ENCODE peak calls at places on chromosomes 1 and 21, in nine cellular contexts. M, K, Y, U, L, V, P, C and Q are unnamed samples.

GRCh38 chr1:247407180-247407616 is 8.8 kb upstream of the NLRP3 start:
- DNase-seq in M (peak; percentile 70), Y (no peak), P (no peak), V (no peak), C (no peak), L (peak; percentile 37), K (no peak), U (peak; percentile 84), Q (no peak)

GRCh38 chr1:157154940-157155514 is 16.8 kb upstream of the ETV3 start:
- DNase-seq in L (peak; percentile 86), K (peak; percentile 52), Y (peak; percentile 60), V (no peak), U (peak; percentile 61), M (no peak), P (no peak), C (peak; percentile 41), Q (no peak)

GRCh38 chr1:205985330-205986005 is 17.7 kb downstream of the RAB7B start:
- DNase-seq in Y (no peak), M (no peak), V (no peak), U (no peak), C (no peak), P (no peak), L (no peak), K (no peak), Q (no peak)

GRCh38 chr1:218633238-218633948 is 288.3 kb downstream of the TGFB2 start:
- DNase-seq in L (no peak), K (no peak), P (no peak), C (no peak), M (no peak), U (no peak), V (no peak), Y (no peak), Q (no peak)

GRCh38 chr1:178048426-178048825 is 45.5 kb upstream of the RASAL2 start:
- DNase-seq in C (no peak), U (no peak), M (no peak), L (no peak), V (no peak), P (no peak), Y (no peak), K (peak; percentile 16), Q (no peak)

GRCh38 chr1:232722626-232723025 is 82.6 kb upstream of the MAP10 start:
- DNase-seq in C (peak; percentile 18), K (no peak), Y (no peak), U (no peak), L (no peak), P (no peak), M (no peak), V (no peak), Q (no peak)

GRCh38 chr1:116168277-116169032 is 57.3 kb downstream of the MAB21L3 start:
- DNase-seq in M (peak; percentile 79), L (peak; percentile 92), P (no peak), V (no peak), K (peak; percentile 23), Y (peak; percentile 88), U (peak; percentile 91), C (peak; percentile 69), Q (peak; percentile 62)

GRCh38 chr1:223052931-223053330 is 90.1 kb downstream of the TLR5 start:
- DNase-seq in U (no peak), P (no peak), M (no peak), L (no peak), V (no peak), C (no peak), K (no peak), Y (no peak), Q (no peak)

GRCh38 chr1:202349263-202349928 is 897 bp downstream of the PPP1R12B start:
- DNase-seq in L (peak; percentile 12), U (no peak), C (peak; percentile 75), P (no peak), V (no peak), K (peak; percentile 78), Y (no peak), M (no peak), Q (peak; percentile 26)

GRCh38 chr21:42640486-42640885 is 12.9 kb upstream of the PDE9A start:
- DNase-seq in Y (peak; percentile 32), C (no peak), K (no peak), V (no peak), P (no peak), M (no peak), L (peak; percentile 86), U (peak; percentile 57), Q (no peak)

GRCh38 chr1:24108334-24109165 is 3.4 kb downstream of the MYOM3 start:
- DNase-seq in P (no peak), C (peak; percentile 43), M (no peak), Y (no peak), V (no peak), L (peak; percentile 60), K (peak; percentile 69), U (peak; percentile 25), Q (no peak)

GRCh38 chr1:15410223-15410883 is 665 bp downstream of the EFHD2 start:
- DNase-seq in P (no peak), V (no peak), Y (no peak), L (no peak), M (no peak), C (no peak), K (no peak), U (no peak), Q (no peak)

GRCh38 chr1:26317612-26318337 is at the start of gene CD52:
- DNase-seq in K (no peak), Y (no peak), P (no peak), C (no peak), V (no peak), L (peak; percentile 63), U (no peak), M (peak; percentile 82), Q (no peak)

GRCh38 chr1:174519845-174520244 is 72.1 kb downstream of the GPR52 start:
- DNase-seq in L (no peak), M (no peak), U (no peak), Y (no peak), P (no peak), C (no peak), V (no peak), K (no peak), Q (no peak)

GRCh38 chr1:209402697-209403096 is 180.8 kb upstream of the CAMK1G start:
- DNase-seq in P (no peak), L (no peak), U (no peak), K (no peak), V (no peak), C (no peak), Y (no peak), M (no peak), Q (no peak)

GRCh38 chr21:28436286-28436932 is 556.3 kb downstream of the LTN1 start:
- DNase-seq in C (peak; percentile 51), K (peak; percentile 77), L (no peak), M (no peak), U (no peak), V (no peak), P (no peak), Y (no peak), Q (no peak)

GRCh38 chr1:117237701-117238413 is 27.1 kb upstream of the VTCN1 start:
- DNase-seq in P (no peak), U (no peak), C (peak; percentile 20), Y (no peak), L (no peak), M (no peak), V (no peak), K (no peak), Q (no peak)

GRCh38 chr1:84462118-84462517 is 16.9 kb upstream of the RPF1 start:
- DNase-seq in U (no peak), M (no peak), C (no peak), P (no peak), L (no peak), V (no peak), Y (no peak), K (no peak), Q (no peak)

GRCh38 chr21:42453301-42454220 is 42.5 kb downstream of the RSPH1 start:
- DNase-seq in V (no peak), Y (no peak), C (no peak), K (no peak), P (no peak), U (no peak), M (no peak), L (no peak), Q (no peak)

GRCh38 chr21:45618287-45618686 is 25.2 kb upstream of the PCBP3 start:
- DNase-seq in P (no peak), K (peak; percentile 47), V (no peak), U (no peak), M (no peak), C (peak; percentile 40), Y (no peak), L (no peak), Q (no peak)
- H3K27ac ChIP-seq in P (no peak overlapping the region), K (no peak overlapping the region), V (no peak overlapping the region), U (no peak overlapping the region), M (no peak overlapping the region), C (no peak overlapping the region), Y (no peak overlapping the region), L (no peak overlapping the region), Q (no peak overlapping the region)

GRCh38 chr1:111649227-111649626 is 29.6 kb downstream of the RAP1A start:
- DNase-seq in V (no peak), L (no peak), M (no peak), P (no peak), Y (no peak), K (no peak), C (no peak), U (no peak), Q (no peak)
- H3K27ac ChIP-seq in V (no peak overlapping the region), L (no peak overlapping the region), M (no peak overlapping the region), P (no peak overlapping the region), Y (no peak overlapping the region), K (no peak overlapping the region), C (no peak overlapping the region), U (no peak overlapping the region), Q (no peak overlapping the region)

DNA sequence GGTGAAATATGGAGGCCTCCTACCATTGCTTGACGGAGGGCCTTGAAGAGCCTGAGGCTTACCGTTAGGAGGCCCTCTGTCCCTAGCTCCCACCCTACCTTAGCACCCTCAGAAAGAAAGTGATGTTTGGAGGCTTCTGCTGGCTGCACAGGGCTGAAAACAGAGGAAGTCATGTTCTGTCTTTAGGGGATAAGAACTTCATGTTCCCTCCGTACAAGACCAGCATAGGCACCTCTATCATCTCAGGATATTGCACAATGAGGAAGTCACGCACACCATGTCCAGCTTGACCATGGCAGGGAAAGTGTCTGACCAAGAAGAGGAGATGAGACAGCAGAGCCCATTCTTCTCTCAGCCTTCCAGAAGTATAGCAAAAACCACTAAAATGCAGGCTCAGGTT is 13.8 kb downstream of the ADORA3 start:
- DNase-seq in M (no peak), L (peak; percentile 25), Y (no peak), K (no peak), C (no peak), P (no peak), U (no peak), V (no peak), Q (no peak)
- H3K27ac ChIP-seq in M (no peak overlapping the region), L (peak overlapping the region; percentile 70), Y (no peak overlapping the region), K (no peak overlapping the region), C (no peak overlapping the region), P (no peak overlapping the region), U (peak overlapping the region; percentile 70), V (no peak overlapping the region), Q (no peak overlapping the region)

GRCh38 chr1:230185076-230186001 is 118.3 kb downstream of the GALNT2 start:
- DNase-seq in L (no peak), V (no peak), U (no peak), K (no peak), C (no peak), P (no peak), Y (no peak), M (no peak), Q (no peak)
- H3K27ac ChIP-seq in L (peak overlapping the region; percentile 80), V (no peak overlapping the region), U (peak overlapping the region; percentile 79), K (no peak overlapping the region), C (no peak overlapping the region), P (peak overlapping the region; percentile 13), Y (peak overlapping the region; percentile 70), M (no peak overlapping the region), Q (peak overlapping the region; percentile 85)